ENCODE peak calls at places on chromosomes 16 and 17, in five cellular contexts. Y is ovary, R is A549, D is Peyer's patch, S is HCT116. V is an unnamed sample.

GRCh38 chr16:1540556-1540855 is 7.0 kb downstream of the TMEM204 start:
- DNase-seq in S (no peak), Y (no peak), D (no peak), R (no peak), V (no peak)

GRCh38 chr17:16882243-16882925 is 89.5 kb downstream of the TNFRSF13B start:
- DNase-seq in S (no peak), R (no peak), Y (no peak), D (no peak), V (no peak)

GRCh38 chr16:68900009-68900408 is 56.7 kb downstream of the TANGO6 start:
- DNase-seq in Y (no peak), D (no peak), R (no peak), S (no peak), V (no peak)

GRCh38 chr17:81651692-81652091 is 4.7 kb downstream of the PDE6G start:
- DNase-seq in R (peak; percentile 92), D (no peak), S (no peak), Y (no peak), V (peak; percentile 35)

GRCh38 chr17:49687878-49688491 is 10.1 kb upstream of the SPOP start:
- DNase-seq in Y (no peak), S (no peak), R (no peak), D (peak; percentile 40), V (no peak)

GRCh38 chr16:8587065-8587464 is 3.2 kb downstream of the TMEM114 start:
- DNase-seq in D (no peak), S (no peak), R (no peak), Y (no peak), V (no peak)

GRCh38 chr17:8124350-8125195 is 667 bp upstream of the HES7 start:
- DNase-seq in S (no peak), D (no peak), Y (peak; percentile 48), R (no peak), V (no peak)

GRCh38 chr16:25013751-25014499 is 1.2 kb downstream of the ARHGAP17 start:
- DNase-seq in Y (no peak), S (no peak), D (no peak), R (no peak), V (no peak)

GRCh38 chr17:7846063-7846735 is 8.7 kb upstream of the TMEM88 start:
- DNase-seq in S (no peak), R (no peak), D (no peak), Y (no peak), V (no peak)

GRCh38 chr17:37607637-37608368 is 1.4 kb downstream of the SYNRG start:
- DNase-seq in D (peak; percentile 65), Y (no peak), S (no peak), R (no peak), V (no peak)

GRCh38 chr16:57041182-57042156 is 50.9 kb upstream of the CPNE2 start:
- DNase-seq in R (no peak), Y (no peak), S (no peak), D (peak; percentile 89), V (peak; percentile 25)

GRCh38 chr17:33924105-33924504 is 331.0 kb upstream of the CCL2 start:
- DNase-seq in Y (no peak), S (no peak), D (no peak), R (no peak), V (no peak)

GRCh38 chr16:83895942-83896341 is 3.0 kb upstream of the MLYCD start:
- DNase-seq in S (no peak), Y (no peak), D (no peak), R (no peak), V (no peak)

GRCh38 chr16:1914759-1915387 is 3.3 kb downstream of the HS3ST6 start:
- DNase-seq in R (no peak), D (no peak), Y (no peak), S (no peak), V (no peak)

GRCh38 chr17:73748521-73748920 is 104.3 kb upstream of the SDK2 start:
- DNase-seq in R (no peak), D (no peak), S (no peak), Y (no peak), V (no peak)

GRCh38 chr17:38322156-38322779 is 21.5 kb downstream of the GPR179 start:
- DNase-seq in Y (peak; percentile 76), D (peak; percentile 65), R (peak; percentile 88), S (peak; percentile 28), V (peak; percentile 49)

GRCh38 chr17:76467809-76468633 is 618 bp downstream of the AANAT start:
- DNase-seq in S (no peak), D (no peak), Y (no peak), R (no peak), V (no peak)

GRCh38 chr17:81241648-81242420 is 2.7 kb downstream of the NDUFAF8 start:
- DNase-seq in D (peak; percentile 67), S (no peak), R (peak; percentile 89), Y (peak; percentile 77), V (peak; percentile 42)

GRCh38 chr16:763386-763785 is 2.9 kb downstream of the MSLN start:
- DNase-seq in R (no peak), S (no peak), Y (no peak), D (no peak), V (no peak)

GRCh38 chr16:78443300-78443604 is 343.8 kb downstream of the WWOX start:
- DNase-seq in Y (no peak), D (no peak), R (no peak), S (no peak), V (no peak)

GRCh38 chr16:57504001-57504400 is 17.7 kb upstream of the DOK4 start:
- DNase-seq in S (no peak), D (no peak), R (no peak), Y (no peak), V (no peak)

GRCh38 chr16:29645699-29646187 is 17.3 kb upstream of the SPN start:
- DNase-seq in D (no peak), R (no peak), Y (no peak), S (peak; percentile 49), V (no peak)
- TF ChIP-seq POLR2A in D (no peak), R (no peak), Y (no peak), S (no peak), V (no peak)

DNA sequence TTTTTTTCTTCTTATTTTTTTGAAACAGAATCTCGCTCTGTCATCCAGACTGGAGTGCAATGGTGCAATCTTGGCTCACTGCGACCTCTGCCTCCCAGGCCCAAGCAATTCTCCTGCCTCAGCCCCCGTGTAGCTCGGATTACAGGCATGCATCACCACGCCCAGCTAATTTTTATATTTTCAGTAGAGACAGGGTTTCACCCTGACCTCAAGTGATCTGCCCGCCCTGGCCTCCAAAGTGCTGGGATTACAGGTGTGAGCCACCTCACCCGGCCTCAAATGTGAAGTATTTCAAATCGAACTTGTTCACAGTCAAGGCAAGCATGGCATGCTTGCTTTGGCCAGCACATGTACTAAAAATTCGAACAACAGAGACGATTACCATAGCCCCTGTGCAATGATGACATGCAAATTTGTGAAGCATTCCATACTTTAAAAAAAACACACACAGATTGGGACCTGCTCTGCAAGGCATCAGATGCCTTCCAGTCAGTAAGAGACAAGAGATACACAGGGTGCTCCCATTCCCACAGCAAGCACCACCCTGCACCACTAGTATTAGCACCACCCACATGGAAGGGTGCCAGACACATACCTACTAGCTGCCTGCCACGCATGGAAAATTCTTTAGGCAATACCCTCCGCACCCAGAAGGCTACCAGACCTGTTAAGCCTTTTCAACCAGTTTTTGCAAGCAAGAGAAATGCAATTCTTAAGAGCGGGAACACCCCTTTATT is 47.2 kb downstream of the ANKRD11 start:
- DNase-seq in Y (peak; percentile 61), D (no peak), S (peak; percentile 37), R (peak; percentile 85), V (peak; percentile 78)
- TF ChIP-seq CTCF in Y (no peak), D (peak; percentile 34), S (peak; percentile 27), R (no peak), V (peak; percentile 6)

GRCh38 chr17:74938194-74938950 is 2.7 kb downstream of the OTOP3 start:
- DNase-seq in D (no peak), R (no peak), Y (no peak), S (no peak), V (no peak)

GRCh38 chr17:74937064-74938051 is 1.7 kb downstream of the OTOP3 start:
- DNase-seq in D (no peak), R (no peak), Y (no peak), S (no peak), V (no peak)

GRCh38 chr17:74935585-74936469 is at the start of gene OTOP3:
- DNase-seq in D (no peak), R (no peak), Y (no peak), S (no peak), V (no peak)

GRCh38 chr17:74936470-74936799 is 737 bp downstream of the OTOP3 start:
- DNase-seq in Y (no peak), R (no peak), D (no peak), S (no peak), V (peak; percentile 11)

GRCh38 chr17:74935048-74935447 is 650 bp upstream of the OTOP3 start:
- DNase-seq in D (no peak), Y (no peak), S (no peak), R (no peak), V (no peak)
- H3K4me3 ChIP-seq in D (no peak overlapping the region), Y (no peak overlapping the region), S (no peak overlapping the region), R (no peak overlapping the region), V (no peak overlapping the region)

GRCh38 chr17:13869301-13869700 is 200.0 kb upstream of the COX10 start:
- DNase-seq in Y (no peak), S (no peak), D (no peak), R (no peak), V (no peak)
- TF ChIP-seq POLR2A in Y (no peak), S (no peak), D (no peak), R (no peak), V (no peak)

DNA sequence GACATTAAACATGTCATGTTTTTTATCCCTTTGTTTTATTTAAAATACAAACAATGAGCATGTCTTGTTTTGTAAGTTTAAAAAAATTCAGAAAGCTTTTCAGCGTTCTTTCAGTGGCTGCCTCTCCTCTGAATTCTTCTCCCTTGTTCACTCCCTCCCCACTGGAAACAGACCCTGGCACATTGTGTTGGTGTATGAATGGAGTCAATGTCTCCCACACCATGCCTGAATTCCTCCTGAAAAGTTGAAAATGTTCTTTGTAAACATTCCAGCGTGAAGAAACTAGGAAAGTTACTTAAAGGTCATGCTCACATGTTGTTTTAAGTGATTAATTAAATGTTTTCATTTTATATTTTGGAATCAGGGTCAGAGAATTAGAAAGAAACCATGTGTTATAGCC is 136.9 kb upstream of the DYNLRB2 start:
- DNase-seq in S (no peak), Y (no peak), D (no peak), R (no peak), V (no peak)
- TF ChIP-seq CTCF in S (no peak), Y (no peak), D (no peak), R (no peak), V (no peak)

GRCh38 chr16:3004781-3005284 is 7.9 kb upstream of the CLDN9 start:
- DNase-seq in S (no peak), D (no peak), Y (no peak), R (peak; percentile 36), V (peak; percentile 36)
- H3K4me3 ChIP-seq in S (peak overlapping the region; percentile 49), D (peak overlapping the region; percentile 34), Y (no peak overlapping the region), R (peak overlapping the region; percentile 65), V (peak overlapping the region; percentile 21)